ENCODE peak calls at places on chromosomes 13 and 19, in five cellular contexts. E is nephron progenitor cell, O is T-helper 2 cell, H is AG09309, S is Kasumi-1. W is an unnamed sample.

GRCh38 chr13:34035676-34036325 is 217.9 kb downstream of the RFC3 start:
- DNase-seq in H (no peak), O (no peak), E (no peak), S (no peak), W (no peak)

GRCh38 chr19:46812898-46813569 is 24.6 kb upstream of the SLC1A5 start:
- DNase-seq in H (no peak), E (peak), S (no peak), O (no peak), W (no peak)

GRCh38 chr19:16425993-16426392 is 45.8 kb downstream of the EPS15L1 start:
- DNase-seq in H (no peak), S (no peak), O (no peak), E (no peak), W (no peak)

GRCh38 chr19:16293133-16294085 is 31.2 kb upstream of the KLF2 start:
- DNase-seq in S (peak), H (peak), E (peak), O (no peak), W (no peak)

GRCh38 chr19:34350161-34350561 is 14.8 kb upstream of the GPI start:
- DNase-seq in E (no peak), O (peak), S (no peak), H (no peak), W (no peak)

GRCh38 chr19:57830071-57830602 is at the start of gene ZNF587B:
- DNase-seq in O (no peak), H (no peak), S (no peak), E (peak), W (peak)

GRCh38 chr19:7242601-7243258 is 51.5 kb downstream of the INSR start:
- DNase-seq in S (peak), H (peak), O (no peak), E (no peak), W (no peak)

GRCh38 chr13:44649118-44649455 is 73.0 kb upstream of the TSC22D1 start:
- DNase-seq in S (no peak), O (no peak), E (peak), H (no peak), W (peak)

GRCh38 chr19:23916991-23917390 is 2.3 kb downstream of the ZNF726 start:
- DNase-seq in E (no peak), O (no peak), S (no peak), H (no peak), W (no peak)

GRCh38 chr13:112768795-112769411 is 79.1 kb downstream of the ATP11A start:
- DNase-seq in S (no peak), H (no peak), E (no peak), O (peak), W (peak)

GRCh38 chr13:78700121-78700910 is 41.4 kb upstream of the OBI1 start:
- DNase-seq in E (no peak), H (no peak), O (no peak), S (no peak), W (no peak)

GRCh38 chr13:114058051-114058867 is 74.2 kb downstream of the RASA3 start:
- DNase-seq in H (no peak), E (no peak), O (no peak), S (no peak), W (no peak)

GRCh38 chr19:6806488-6806887 is 34.0 kb downstream of the VAV1 start:
- DNase-seq in H (no peak), E (no peak), O (no peak), S (peak), W (peak)

GRCh38 chr19:7210359-7210758 is 83.9 kb downstream of the INSR start:
- DNase-seq in E (no peak), S (no peak), H (no peak), O (no peak), W (no peak)

GRCh38 chr19:35545855-35546381 is 492 bp downstream of the TMEM147 start:
- DNase-seq in E (peak), S (peak), O (peak), H (no peak), W (no peak)

W was measured in H9.